ENCODE peak calls at places on chromosomes 13 and 19, in six cellular contexts. O, M, U, E, D and R are unnamed samples.
A peak's percentile ranks its signal among the peaks of the same experiment; 100 is the strongest.

GRCh38 chr19:28968721-28969120 is 244.2 kb downstream of the UQCRFS1 start:
- DNase-seq in U (no peak), M (no peak), E (no peak), D (no peak), O (no peak), R (no peak)

GRCh38 chr13:30847697-30848307 is 58.3 kb upstream of the MEDAG start:
- DNase-seq in E (peak; percentile 95), D (no peak), M (no peak), O (peak; percentile 93), U (no peak), R (peak; percentile 89)

GRCh38 chr13:93859666-93860065 is 619.8 kb downstream of the DCT start:
- DNase-seq in U (no peak), O (peak; percentile 38), D (no peak), E (no peak), M (no peak), R (no peak)

GRCh38 chr19:28221736-28222135 is 991.2 kb downstream of the UQCRFS1 start:
- DNase-seq in E (no peak), O (no peak), D (no peak), U (no peak), M (no peak), R (no peak)

GRCh38 chr13:40490086-40490723 is 176.2 kb downstream of the FOXO1 start:
- DNase-seq in D (no peak), M (no peak), O (no peak), U (no peak), E (no peak), R (no peak)

GRCh38 chr13:113216165-113217056 is 7.0 kb downstream of the CUL4A start:
- DNase-seq in D (peak; percentile 81), M (no peak), E (peak; percentile 74), U (no peak), O (no peak), R (no peak)

GRCh38 chr13:99542788-99543406 is 41.6 kb downstream of the TM9SF2 start:
- DNase-seq in M (no peak), D (no peak), E (no peak), O (no peak), U (no peak), R (no peak)

GRCh38 chr19:33700408-33700757 is 78.6 kb downstream of the CHST8 start:
- DNase-seq in D (no peak), O (no peak), U (no peak), M (no peak), E (no peak), R (no peak)

GRCh38 chr13:44309771-44310767 is 63.6 kb upstream of the SERP2 start:
- DNase-seq in D (peak; percentile 78), O (no peak), U (no peak), M (no peak), E (no peak), R (peak; percentile 59)

GRCh38 chr19:5959260-5960004 is 18.5 kb downstream of the RANBP3 start:
- DNase-seq in D (no peak), E (no peak), M (no peak), O (no peak), U (no peak), R (no peak)

GRCh38 chr19:32289566-32290210 is 55.7 kb upstream of the ZNF507 start:
- DNase-seq in M (no peak), D (no peak), E (no peak), U (no peak), O (no peak), R (no peak)

GRCh38 chr13:95118541-95119324 is 182.5 kb downstream of the ABCC4 start:
- DNase-seq in D (no peak), U (no peak), E (no peak), M (no peak), O (no peak), R (no peak)

GRCh38 chr13:45341799-45342584 is 1.0 kb upstream of the TPT1 start:
- DNase-seq in D (peak; percentile 74), E (peak; percentile 53), U (peak; percentile 31), O (no peak), M (peak; percentile 29), R (no peak)

GRCh38 chr13:63408227-63409202 is 1992.9 kb upstream of the PCDH20 start:
- DNase-seq in U (no peak), O (no peak), M (no peak), E (peak; percentile 56), D (no peak), R (no peak)

GRCh38 chr13:50080158-50080855 is 65.1 kb downstream of the KCNRG start:
- DNase-seq in D (no peak), M (no peak), E (peak; percentile 60), U (peak; percentile 56), O (no peak), R (peak; percentile 69)

GRCh38 chr19:27793644-27794443 is 1419.1 kb downstream of the UQCRFS1 start:
- DNase-seq in D (peak; percentile 96), E (peak; percentile 94), M (peak; percentile 81), O (peak; percentile 78), U (peak; percentile 97), R (peak; percentile 96)

GRCh38 chr19:49787746-49788145 is 20.9 kb downstream of the AP2A1 start:
- DNase-seq in O (no peak), E (no peak), M (no peak), U (no peak), D (no peak), R (no peak)
- H3K27ac ChIP-seq in O (no peak overlapping the region), E (no peak overlapping the region), M (no peak overlapping the region), U (peak overlapping the region; percentile 76), D (no peak overlapping the region), R (no peak overlapping the region)

DNA sequence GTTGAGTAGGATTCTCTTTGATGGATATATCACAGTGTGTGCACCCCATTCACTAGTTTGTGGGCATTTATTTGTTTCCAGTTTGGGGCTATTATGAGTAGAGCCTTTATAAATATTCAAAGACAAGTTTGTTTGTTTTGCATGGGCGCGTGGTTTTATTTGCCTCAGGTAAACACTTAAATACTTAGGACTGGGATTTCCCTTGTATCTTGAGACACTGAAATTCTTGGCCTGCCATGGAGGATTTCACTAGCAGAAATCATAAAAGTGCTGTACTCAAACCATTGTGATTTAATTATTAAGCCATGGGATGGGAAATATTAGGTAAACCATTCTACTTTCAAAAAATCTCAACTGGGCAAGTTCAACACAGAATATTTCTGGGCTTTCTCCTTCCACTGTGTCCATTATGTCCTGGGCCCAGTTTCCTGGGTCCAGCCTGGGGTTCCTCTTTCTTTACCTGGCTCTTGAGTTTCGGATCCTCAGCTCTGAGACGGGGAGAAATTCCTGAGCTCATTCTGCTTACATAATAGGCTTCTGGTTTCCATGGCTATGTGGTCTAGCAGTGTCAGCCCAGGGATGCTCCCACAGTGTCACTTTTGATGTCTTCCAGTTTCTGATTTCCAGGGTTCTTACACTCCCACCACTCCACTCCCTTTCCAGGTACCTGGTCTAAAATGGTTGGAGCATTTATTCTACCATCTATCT is 14.4 kb downstream of the MYO16 start:
- DNase-seq in M (no peak), E (no peak), D (no peak), U (no peak), O (no peak), R (no peak)
- H3K27ac ChIP-seq in M (no peak overlapping the region), E (no peak overlapping the region), D (no peak overlapping the region), U (no peak overlapping the region), O (no peak overlapping the region), R (no peak overlapping the region)

DNA sequence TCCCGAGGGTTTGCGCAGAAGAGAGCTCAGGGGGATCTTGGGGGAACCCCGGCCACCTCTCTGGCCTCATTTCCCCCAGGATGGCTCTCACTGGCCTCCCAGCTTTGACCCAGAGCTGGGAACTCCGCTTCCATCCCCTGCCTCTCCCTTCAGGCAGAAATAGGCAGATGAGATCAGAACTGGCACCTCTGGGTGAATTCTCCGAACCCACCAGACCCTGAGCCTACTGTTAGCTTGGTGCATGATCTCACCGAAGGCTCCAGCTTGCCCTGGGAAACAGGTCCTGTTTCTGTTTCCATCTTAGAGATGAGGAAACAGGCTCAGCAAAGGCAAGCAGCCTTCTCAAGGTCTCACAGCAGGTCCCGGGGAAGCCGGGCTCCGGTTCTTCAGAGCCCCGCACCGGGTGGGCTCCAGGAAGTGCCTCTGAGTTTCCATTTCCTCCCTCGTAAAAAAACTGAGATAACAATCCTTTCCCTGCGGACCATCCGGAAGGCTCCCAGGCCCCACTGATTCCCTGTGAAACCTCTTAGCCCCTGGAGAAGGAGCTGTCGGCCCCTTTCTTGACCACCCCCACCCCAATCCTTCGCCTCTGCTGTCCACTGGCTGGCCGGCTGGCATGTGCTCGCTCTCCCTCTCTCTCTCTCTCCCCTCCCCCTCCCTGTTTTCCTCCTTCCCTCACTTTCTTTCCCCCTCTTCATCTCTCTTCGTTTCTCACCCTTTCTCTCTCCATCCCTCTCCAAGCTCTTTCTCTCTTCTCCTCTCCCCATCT is 2.1 kb downstream of the NECTIN2 start:
- DNase-seq in O (no peak), U (peak; percentile 38), D (no peak), E (peak; percentile 90), M (no peak), R (peak; percentile 38)
- H3K27ac ChIP-seq in O (peak overlapping the region; percentile 86), U (peak overlapping the region; percentile 99), D (peak overlapping the region; percentile 83), E (peak overlapping the region; percentile 96), M (peak overlapping the region; percentile 98), R (no peak overlapping the region)

DNA sequence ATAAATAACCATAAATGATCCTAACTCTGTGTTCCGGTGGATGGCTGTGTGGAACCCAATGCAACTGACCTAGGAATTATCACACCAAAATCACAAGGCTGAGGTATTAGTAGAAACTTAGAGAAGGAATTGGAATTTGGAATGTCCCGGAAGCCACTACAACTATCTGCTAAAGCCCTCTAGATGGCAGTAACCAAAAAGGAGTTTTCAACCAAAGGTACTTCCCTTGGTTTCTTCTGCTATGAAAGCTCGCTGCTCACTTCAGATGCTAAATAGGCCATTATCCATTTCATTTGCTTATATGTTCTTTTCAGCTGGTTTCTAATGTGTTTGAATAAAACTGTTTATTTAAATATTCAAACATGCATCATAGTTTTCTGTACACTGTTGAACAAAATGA is 1589.1 kb upstream of the SPRY2 start:
- DNase-seq in D (no peak), O (no peak), U (no peak), E (peak; percentile 44), M (no peak), R (peak; percentile 65)
- H3K27ac ChIP-seq in D (no peak overlapping the region), O (no peak overlapping the region), U (no peak overlapping the region), E (no peak overlapping the region), M (no peak overlapping the region), R (no peak overlapping the region)

DNA sequence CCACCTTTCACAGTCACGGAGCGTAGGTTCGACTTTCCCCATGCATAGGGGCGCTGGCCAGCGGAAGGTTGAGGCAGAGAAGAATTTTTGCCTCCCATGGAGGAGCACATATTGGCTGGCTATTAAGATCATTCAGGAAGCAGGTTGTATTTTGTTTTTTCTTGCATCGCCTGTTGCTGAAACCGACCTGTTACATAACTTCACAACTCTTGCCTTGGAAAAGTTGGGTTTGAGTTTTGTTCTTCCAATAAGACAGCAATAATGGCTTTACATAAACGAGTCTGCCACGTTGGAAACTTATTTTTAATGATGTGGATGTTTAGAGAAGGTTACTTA is 1.4 kb downstream of the UPF1 start:
- DNase-seq in M (no peak), U (no peak), E (no peak), O (no peak), D (no peak), R (no peak)
- H3K27ac ChIP-seq in M (peak overlapping the region; percentile 88), U (peak overlapping the region; percentile 88), E (peak overlapping the region; percentile 93), O (no peak overlapping the region), D (peak overlapping the region; percentile 93), R (no peak overlapping the region)

DNA sequence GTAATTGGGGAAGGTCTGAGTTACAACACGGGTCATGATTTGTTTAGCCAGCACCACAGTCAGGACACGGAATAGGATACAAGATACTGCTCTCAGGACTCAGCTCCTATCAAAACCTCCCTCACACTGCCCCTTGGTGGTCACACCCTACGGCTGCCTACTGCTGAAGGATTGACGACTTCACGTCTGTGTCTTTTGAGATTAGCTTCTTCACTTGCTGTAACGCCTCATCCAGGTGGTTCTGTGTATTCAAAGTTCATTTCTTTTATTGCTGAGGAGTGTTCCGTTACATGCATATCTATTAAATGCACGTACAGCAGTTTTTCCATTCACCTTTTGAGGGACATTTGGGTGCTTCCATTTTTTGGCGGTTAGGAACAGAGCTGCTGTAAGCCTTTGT is 46.3 kb downstream of the URI1 start:
- DNase-seq in E (no peak), D (no peak), M (no peak), O (no peak), U (no peak), R (no peak)
- H3K27ac ChIP-seq in E (no peak overlapping the region), D (no peak overlapping the region), M (no peak overlapping the region), O (no peak overlapping the region), U (no peak overlapping the region), R (no peak overlapping the region)